ENCODE peak calls at places on chromosomes 16 and 17, in eight cellular contexts. P is lung, T is progenitor cell of endocrine pancreas, K is hippocampal formation, W is psoas muscle, Y is iris pigment epithelial cell, Q is aorta, Z is NAMALWA. J is an unnamed sample.

GRCh38 chr16:62038225-62038624 is 2.0 kb upstream of the CDH8 start:
- DNase-seq in P (no peak), T (no peak), K (no peak), W (no peak), Y (no peak), Q (no peak), Z (no peak), J (no peak)

GRCh38 chr17:50027639-50028206 is 28.2 kb upstream of the ITGA3 start:
- DNase-seq in P (peak), T (no peak), K (no peak), W (peak), Y (peak), Q (peak), Z (no peak), J (no peak)

GRCh38 chr16:65793781-65794180 is 572.7 kb upstream of the CDH5 start:
- DNase-seq in P (no peak), T (no peak), K (no peak), W (no peak), Y (no peak), Q (no peak), Z (no peak), J (no peak)

GRCh38 chr16:88287219-88287618 is 95.5 kb upstream of the ZNF469 start:
- DNase-seq in P (no peak), T (no peak), K (no peak), W (no peak), Y (no peak), Q (peak), Z (peak), J (no peak)

GRCh38 chr17:6639651-6640535 is 618 bp downstream of the KIAA0753 start:
- DNase-seq in P (no peak), T (peak), K (no peak), W (peak), Y (peak), Q (peak), Z (peak), J (peak)

GRCh38 chr16:74291577-74292208 is 4.9 kb upstream of the PSMD7 start:
- DNase-seq in P (no peak), T (no peak), K (no peak), W (no peak), Y (no peak), Q (no peak), Z (no peak), J (no peak)

GRCh38 chr17:61412860-61413653 is 13.4 kb downstream of the TBX2 start:
- DNase-seq in P (peak), T (no peak), K (no peak), W (no peak), Y (no peak), Q (peak), Z (no peak), J (peak)

GRCh38 chr16:65867276-65867990 is 499.1 kb upstream of the CDH5 start:
- DNase-seq in P (no peak), T (no peak), K (no peak), W (no peak), Y (no peak), Q (no peak), Z (no peak), J (no peak)

GRCh38 chr17:61399131-61400057 is at the start of gene TBX2:
- DNase-seq in P (peak), T (no peak), K (no peak), W (peak), Y (peak), Q (peak), Z (no peak), J (no peak)

GRCh38 chr17:67246648-67247415 is 1.8 kb upstream of the HELZ start:
- DNase-seq in P (peak), T (peak), K (no peak), W (peak), Y (peak), Q (no peak), Z (peak), J (peak)

J was measured in germinal center.